ENCODE peak calls at places on chromosomes 4 and X, in six cellular contexts. D is iPS DF 6.9, U is endothelial cell of umbilical vein, B is spleen, V is mammary epithelial cell, J is heart left ventricle. R is an unnamed sample. For H3K4me1, the result is how much of the 10 kb centered on the place peaks cover.

GRCh38 chrX:70998402-70999027 is 67.6 kb upstream of the SLC7A3 start:
- DNase-seq in D (peak), J (no peak), V (peak), U (peak), B (no peak), R (no peak)

GRCh38 chr4:8129136-8129535 is 29.5 kb downstream of the ABLIM2 start:
- DNase-seq in U (no peak), J (no peak), B (no peak), D (no peak), V (no peak), R (no peak)

GRCh38 chr4:20544645-20545044 is 155.6 kb upstream of the PACRGL start:
- DNase-seq in U (peak), V (peak), D (no peak), B (no peak), J (no peak), R (no peak)

GRCh38 chr4:187172340-187172761 is 448.7 kb upstream of the FAT1 start:
- DNase-seq in U (no peak), J (no peak), B (no peak), V (no peak), D (no peak), R (no peak)

GRCh38 chr4:156970501-156971167 is 965 bp downstream of the PDGFC start:
- DNase-seq in V (peak), U (peak), J (peak), D (peak), B (peak), R (peak)

GRCh38 chrX:26851981-26852380 is 611.2 kb downstream of the PPP4R3C start:
- DNase-seq in D (no peak), J (no peak), V (peak), U (peak), B (no peak), R (no peak)

GRCh38 chrX:109624641-109625311 is at the start of gene KCNE5:
- DNase-seq in V (no peak), D (no peak), B (no peak), U (no peak), J (no peak), R (peak)

GRCh38 chr4:165580379-165580905 is 201.6 kb downstream of the CPE start:
- DNase-seq in B (no peak), V (peak), D (no peak), J (no peak), U (peak), R (no peak)

GRCh38 chrX:102840871-102841705 is 96.0 kb upstream of the RAB40AL start:
- DNase-seq in B (no peak), U (peak), D (no peak), V (peak), J (no peak), R (no peak)

GRCh38 chr4:39046243-39046642 is 14.0 kb upstream of the TMEM156 start:
- DNase-seq in D (no peak), U (no peak), B (peak), J (no peak), V (peak), R (peak)

GRCh38 chr4:53855886-53856260 is 208.5 kb downstream of the CHIC2 start:
- DNase-seq in U (no peak), D (no peak), V (peak), J (no peak), B (no peak), R (no peak)

GRCh38 chrX:38494239-38494823 is 67.0 kb upstream of the TSPAN7 start:
- DNase-seq in U (no peak), B (no peak), J (no peak), V (no peak), D (no peak), R (no peak)

GRCh38 chr4:113686950-113687718 is 74.4 kb downstream of the CAMK2D start:
- DNase-seq in J (no peak), B (no peak), V (no peak), U (no peak), D (no peak), R (no peak)

GRCh38 chrX:47614618-47615017 is 5.0 kb downstream of the SYN1 start:
- DNase-seq in B (no peak), V (no peak), D (no peak), U (no peak), J (no peak), R (no peak)

GRCh38 chr4:54924891-54925290 is 200.5 kb downstream of the KDR start:
- DNase-seq in U (no peak), B (no peak), J (no peak), D (no peak), V (peak), R (no peak)

GRCh38 chr4:169175035-169175434 is 95.7 kb downstream of the SH3RF1 start:
- DNase-seq in U (no peak), V (no peak), B (no peak), D (no peak), J (no peak), R (no peak)

GRCh38 chr4:89506866-89507494 is 199.4 kb upstream of the GPRIN3 start:
- DNase-seq in V (no peak), D (no peak), B (no peak), U (no peak), J (no peak), R (no peak)

GRCh38 chrX:129665916-129666644 is 11.3 kb upstream of the APLN start:
- DNase-seq in J (no peak), D (no peak), U (peak), B (no peak), V (peak), R (no peak)

GRCh38 chr4:80463509-80463908 is 128.0 kb downstream of the CFAP299 start:
- DNase-seq in V (no peak), U (no peak), D (no peak), J (no peak), B (no peak), R (no peak)

GRCh38 chrX:40871385-40872082 is 136.2 kb upstream of the MED14 start:
- DNase-seq in V (peak), U (peak), J (no peak), D (no peak), B (no peak), R (no peak)

GRCh38 chrX:129717902-129718301 is 20.9 kb upstream of the XPNPEP2 start:
- DNase-seq in U (no peak), J (no peak), V (peak), B (no peak), D (no peak), R (no peak)

GRCh38 chr4:156547439-156547838 is 424.2 kb downstream of the PDGFC start:
- DNase-seq in D (no peak), J (no peak), B (no peak), U (peak), V (peak), R (no peak)

GRCh38 chr4:7761720-7762119 is 177.9 kb downstream of the AFAP1 start:
- DNase-seq in B (peak), U (peak), V (no peak), D (peak), J (peak), R (peak)

GRCh38 chrX:103249805-103250204 is 5.2 kb downstream of the TCEAL8 start:
- DNase-seq in D (no peak), U (no peak), J (no peak), B (no peak), V (no peak), R (no peak)

GRCh38 chrX:110407910-110408545 is 49.4 kb downstream of the RTL9 start:
- DNase-seq in J (no peak), B (no peak), D (no peak), V (peak), U (peak), R (no peak)

GRCh38 chr4:128107766-128108165 is 46.7 kb downstream of the LARP1B start:
- DNase-seq in U (no peak), B (no peak), V (no peak), J (no peak), D (no peak), R (no peak)

GRCh38 chrX:44474410-44474809 is 68.2 kb downstream of the FUNDC1 start:
- DNase-seq in J (no peak), U (no peak), D (no peak), B (no peak), V (peak), R (no peak)

GRCh38 chr4:122481766-122482405 is 25.4 kb upstream of the IL2 start:
- DNase-seq in V (no peak), B (no peak), D (no peak), U (no peak), J (no peak), R (no peak)

GRCh38 chr4:14893713-14894112 is 108.6 kb upstream of the CPEB2 start:
- DNase-seq in V (peak), D (no peak), J (no peak), B (no peak), U (no peak), R (no peak)

GRCh38 chrX:138034136-138034535 is 468.2 kb downstream of the ZIC3 start:
- DNase-seq in D (no peak), B (no peak), V (no peak), U (no peak), J (no peak), R (no peak)

GRCh38 chr4:123564758-123565346 is 168.3 kb downstream of the SPRY1 start:
- DNase-seq in V (peak), J (no peak), D (peak), B (no peak), U (peak), R (no peak)

GRCh38 chrX:65677954-65678469 is 10.6 kb downstream of the MSN start:
- DNase-seq in V (peak), D (no peak), B (no peak), U (peak), J (no peak), R (no peak)

GRCh38 chr4:183342541-183343533 is 20.6 kb upstream of the CLDN24 start:
- DNase-seq in V (no peak), U (no peak), D (no peak), J (no peak), B (peak), R (no peak)

GRCh38 chr4:5790546-5790857 is 79.5 kb downstream of the EVC start:
- DNase-seq in D (no peak), U (no peak), V (no peak), B (no peak), J (no peak), R (no peak)
- H3K4me1 ChIP-seq in D (under half), U (under half), V (under half), B (under half), J (under half), R (under half)

GRCh38 chr4:24894846-24895245 is 18.0 kb downstream of the CCDC149 start:
- DNase-seq in J (no peak), U (no peak), D (no peak), B (no peak), V (no peak), R (no peak)

GRCh38 chr4:24892278-24892677 is 20.6 kb downstream of the CCDC149 start:
- DNase-seq in B (no peak), V (no peak), J (no peak), D (no peak), U (no peak), R (no peak)

GRCh38 chr4:24894243-24894642 is 18.6 kb downstream of the CCDC149 start:
- DNase-seq in J (no peak), V (no peak), U (no peak), D (no peak), B (no peak), R (no peak)

GRCh38 chr4:24890561-24890960 is 22.3 kb downstream of the CCDC149 start:
- DNase-seq in D (no peak), B (no peak), J (no peak), V (no peak), U (no peak), R (no peak)

GRCh38 chr4:24892778-24893177 is 20.1 kb downstream of the CCDC149 start:
- DNase-seq in D (no peak), B (no peak), U (no peak), J (no peak), V (no peak), R (no peak)
- H3K4me1 ChIP-seq in D (under half), B (under half), U (under half), J (under half), V (under half), R (under half)

GRCh38 chr4:10114607-10115006 is 2.0 kb downstream of the WDR1 start:
- DNase-seq in B (no peak), J (no peak), U (no peak), D (no peak), V (no peak), R (no peak)

GRCh38 chr4:10114147-10114546 is 2.5 kb downstream of the WDR1 start:
- DNase-seq in J (no peak), U (no peak), B (no peak), D (no peak), V (no peak), R (no peak)

GRCh38 chr4:10112658-10113284 is 3.8 kb downstream of the WDR1 start:
- DNase-seq in U (no peak), D (no peak), B (no peak), V (no peak), J (no peak), R (no peak)

GRCh38 chr4:10115271-10115656 is 1.3 kb downstream of the WDR1 start:
- DNase-seq in B (no peak), D (no peak), V (peak), U (peak), J (no peak), R (no peak)

GRCh38 chr4:10113362-10114047 is 3.1 kb downstream of the WDR1 start:
- DNase-seq in J (no peak), B (no peak), U (no peak), V (no peak), D (no peak), R (no peak)
- H3K4me1 ChIP-seq in J (under half), B (under half), U (half or more), V (half or more), D (under half), R (half or more)

GRCh38 chrX:29792335-29792734 is 423.0 kb upstream of the MAGEB2 start:
- DNase-seq in J (no peak), U (no peak), V (no peak), B (no peak), D (no peak), R (no peak)

GRCh38 chrX:29788991-29789699 is 426.2 kb upstream of the MAGEB2 start:
- DNase-seq in B (no peak), V (no peak), D (no peak), J (no peak), U (no peak), R (no peak)

DNA sequence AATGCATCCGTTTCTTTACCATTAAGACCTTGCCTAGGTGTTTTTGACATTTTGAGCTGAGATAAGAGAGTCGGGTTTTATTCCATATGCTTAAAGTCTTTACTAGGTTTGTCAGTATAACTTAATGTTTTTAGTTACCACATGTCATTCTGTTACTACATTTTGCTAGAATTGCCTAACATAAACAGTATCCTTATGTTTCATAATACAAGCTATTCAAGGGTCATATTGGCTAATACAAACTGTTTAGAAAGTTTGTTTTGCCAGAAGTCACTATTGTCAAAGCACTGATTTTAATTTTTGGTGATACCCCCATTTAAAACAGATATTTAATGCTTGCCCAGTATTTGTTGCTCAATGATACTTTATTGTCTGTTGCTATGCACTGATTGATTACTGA is 427.7 kb upstream of the MAGEB2 start:
- DNase-seq in V (no peak), D (no peak), J (no peak), B (no peak), U (no peak), R (no peak)
- H3K4me1 ChIP-seq in V (under half), D (under half), J (under half), B (under half), U (under half), R (under half)

GRCh38 chrX:45760187-45760742 is 559.6 kb upstream of the DIPK2B start:
- DNase-seq in D (no peak), U (no peak), V (no peak), B (no peak), J (no peak), R (no peak)
- H3K4me1 ChIP-seq in D (under half), U (half or more), V (half or more), B (under half), J (under half), R (under half)

DNA sequence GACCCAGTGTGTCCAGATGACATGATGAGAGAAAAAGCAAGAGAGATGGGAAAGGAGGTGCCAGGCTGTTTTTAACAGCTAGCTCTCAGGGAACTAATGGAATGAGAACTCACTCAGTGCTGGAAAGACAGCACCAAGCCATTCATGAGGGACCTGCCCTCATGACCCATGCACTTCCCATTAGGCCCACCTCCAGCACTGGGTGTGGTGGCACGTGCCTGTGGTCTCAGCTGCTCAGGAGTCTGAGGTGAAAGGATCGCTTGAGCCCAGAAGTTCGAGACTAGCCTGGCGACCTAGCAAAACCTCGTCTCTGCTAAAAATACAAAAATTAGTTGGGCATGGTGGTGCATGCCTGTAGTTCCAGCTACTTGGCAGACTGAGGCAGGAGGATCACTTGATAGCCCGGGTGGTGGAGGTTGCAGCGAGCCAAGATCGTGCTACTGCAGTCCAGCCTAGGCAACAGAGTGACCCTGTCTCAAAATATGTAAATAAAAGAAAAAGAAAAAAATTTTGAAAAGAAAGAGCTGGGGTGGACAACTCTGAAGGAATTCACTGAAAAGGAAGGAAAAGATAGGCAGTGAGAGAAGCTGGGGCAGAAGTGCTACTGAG is 50.9 kb downstream of the FAM193A start:
- DNase-seq in J (no peak), B (no peak), V (no peak), D (no peak), U (no peak), R (no peak)
- H3K4me1 ChIP-seq in J (under half), B (under half), V (under half), D (under half), U (under half), R (half or more)

GRCh38 chr4:57059890-57060716 is 50.1 kb downstream of the IGFBP7 start:
- DNase-seq in D (no peak), J (no peak), V (no peak), U (no peak), B (no peak), R (no peak)
- H3K4me1 ChIP-seq in D (under half), J (under half), V (under half), U (under half), B (under half), R (under half)

DNA sequence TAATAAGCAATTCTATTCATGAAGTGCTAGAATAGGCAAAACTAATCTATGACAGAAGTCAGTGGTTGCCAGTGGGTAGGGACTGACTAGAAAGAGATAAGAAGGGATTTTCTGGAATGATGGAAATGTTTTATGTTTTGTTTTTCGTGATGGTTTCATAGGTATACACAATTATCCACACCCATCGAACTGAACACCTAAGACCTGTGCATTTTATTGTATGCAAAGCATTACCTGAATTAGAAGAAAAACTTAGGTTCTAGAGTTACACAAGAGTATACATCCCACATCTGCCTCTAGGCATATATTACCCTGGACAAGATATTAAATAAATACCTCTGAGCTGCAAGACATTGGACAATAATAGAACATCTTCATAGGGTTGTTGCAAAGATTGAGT is 205.2 kb downstream of the SOWAHB start:
- DNase-seq in J (no peak), V (no peak), D (no peak), B (no peak), U (no peak), R (no peak)
- H3K4me1 ChIP-seq in J (under half), V (under half), D (under half), B (under half), U (under half), R (under half)

R was measured in lower lobe of right lung.